ENCODE peak calls at places on chromosomes 11 and 22, in eight cellular contexts. One of them, this sample, is unnamed.
A peak's percentile ranks its signal among the peaks of the same experiment; 100 is the strongest.

GRCh38 chr11:45660717-45661416 is 4.6 kb downstream of the CHST1 start:
- DNase-seq in activated effector memory CD4-positive, alpha-beta T cell treated with anti-CD3 and anti-CD28 coated beads, Interleukin-2, amount 50 U/mL, for 16 hours: no peak
- DNase-seq in fibroblast of the aortic adventitia: no peak
- DNase-seq in stimulated activated CD8-positive, alpha-beta memory T cell treated with anti-CD3 and anti-CD28 coated beads, Interleukin-15, amount 100 ng/mL, for 24 hours: no peak
- DNase-seq in T-cell: no peak
- DNase-seq in fibroblast of mammary gland: no peak
- DNase-seq in EH: no peak
- DNase-seq in activated CD4-positive, CD25-positive, alpha-beta regulatory T cell: no peak
- DNase-seq in this sample: no peak

GRCh38 chr11:10943968-10944367 is 86.1 kb upstream of the ZBED5 start:
- DNase-seq in stimulated activated CD8-positive, alpha-beta memory T cell treated with anti-CD3 and anti-CD28 coated beads, Interleukin-15, amount 100 ng/mL, for 24 hours: no peak
- DNase-seq in activated CD4-positive, CD25-positive, alpha-beta regulatory T cell: no peak
- DNase-seq in fibroblast of mammary gland: peak; percentile 63
- DNase-seq in EH: no peak
- DNase-seq in fibroblast of the aortic adventitia: peak; percentile 70
- DNase-seq in activated effector memory CD4-positive, alpha-beta T cell treated with anti-CD3 and anti-CD28 coated beads, Interleukin-2, amount 50 U/mL, for 16 hours: no peak
- DNase-seq in T-cell: no peak
- DNase-seq in this sample: no peak

GRCh38 chr22:24951942-24952836 is at the start of gene KIAA1671:
- DNase-seq in fibroblast of mammary gland: peak; percentile 42
- DNase-seq in T-cell: peak; percentile 78
- DNase-seq in fibroblast of the aortic adventitia: peak; percentile 50
- DNase-seq in activated CD4-positive, CD25-positive, alpha-beta regulatory T cell: peak; percentile 65
- DNase-seq in EH: peak; percentile 48
- DNase-seq in stimulated activated CD8-positive, alpha-beta memory T cell treated with anti-CD3 and anti-CD28 coated beads, Interleukin-15, amount 100 ng/mL, for 24 hours: peak; percentile 80
- DNase-seq in activated effector memory CD4-positive, alpha-beta T cell treated with anti-CD3 and anti-CD28 coated beads, Interleukin-2, amount 50 U/mL, for 16 hours: peak; percentile 94
- DNase-seq in this sample: peak; percentile 68

GRCh38 chr11:121340010-121340580 is 47.5 kb downstream of the SC5D start:
- DNase-seq in activated effector memory CD4-positive, alpha-beta T cell treated with anti-CD3 and anti-CD28 coated beads, Interleukin-2, amount 50 U/mL, for 16 hours: no peak
- DNase-seq in EH: no peak
- DNase-seq in T-cell: no peak
- DNase-seq in fibroblast of the aortic adventitia: no peak
- DNase-seq in stimulated activated CD8-positive, alpha-beta memory T cell treated with anti-CD3 and anti-CD28 coated beads, Interleukin-15, amount 100 ng/mL, for 24 hours: no peak
- DNase-seq in fibroblast of mammary gland: no peak
- DNase-seq in activated CD4-positive, CD25-positive, alpha-beta regulatory T cell: no peak
- DNase-seq in this sample: no peak

GRCh38 chr11:113305440-113306336 is 8.7 kb upstream of the TTC12 start:
- DNase-seq in EH: peak; percentile 67
- DNase-seq in stimulated activated CD8-positive, alpha-beta memory T cell treated with anti-CD3 and anti-CD28 coated beads, Interleukin-15, amount 100 ng/mL, for 24 hours: peak; percentile 35
- DNase-seq in activated effector memory CD4-positive, alpha-beta T cell treated with anti-CD3 and anti-CD28 coated beads, Interleukin-2, amount 50 U/mL, for 16 hours: peak; percentile 88
- DNase-seq in fibroblast of mammary gland: peak; percentile 64
- DNase-seq in activated CD4-positive, CD25-positive, alpha-beta regulatory T cell: peak; percentile 55
- DNase-seq in T-cell: peak; percentile 63
- DNase-seq in fibroblast of the aortic adventitia: peak; percentile 68
- DNase-seq in this sample: peak; percentile 64

GRCh38 chr11:225734-226453 is 10.2 kb downstream of the SIRT3 start:
- DNase-seq in activated effector memory CD4-positive, alpha-beta T cell treated with anti-CD3 and anti-CD28 coated beads, Interleukin-2, amount 50 U/mL, for 16 hours: peak; percentile 59
- DNase-seq in EH: no peak
- DNase-seq in stimulated activated CD8-positive, alpha-beta memory T cell treated with anti-CD3 and anti-CD28 coated beads, Interleukin-15, amount 100 ng/mL, for 24 hours: no peak
- DNase-seq in T-cell: no peak
- DNase-seq in fibroblast of mammary gland: peak; percentile 73
- DNase-seq in activated CD4-positive, CD25-positive, alpha-beta regulatory T cell: no peak
- DNase-seq in fibroblast of the aortic adventitia: no peak
- DNase-seq in this sample: no peak

GRCh38 chr11:128232588-128232987 is 354.8 kb downstream of the ETS1 start:
- DNase-seq in EH: no peak
- DNase-seq in activated CD4-positive, CD25-positive, alpha-beta regulatory T cell: no peak
- DNase-seq in fibroblast of mammary gland: no peak
- DNase-seq in stimulated activated CD8-positive, alpha-beta memory T cell treated with anti-CD3 and anti-CD28 coated beads, Interleukin-15, amount 100 ng/mL, for 24 hours: no peak
- DNase-seq in T-cell: no peak
- DNase-seq in fibroblast of the aortic adventitia: no peak
- DNase-seq in activated effector memory CD4-positive, alpha-beta T cell treated with anti-CD3 and anti-CD28 coated beads, Interleukin-2, amount 50 U/mL, for 16 hours: peak; percentile 80
- DNase-seq in this sample: no peak

GRCh38 chr11:83004855-83005556 is 66.7 kb downstream of the RAB30 start:
- DNase-seq in fibroblast of mammary gland: no peak
- DNase-seq in stimulated activated CD8-positive, alpha-beta memory T cell treated with anti-CD3 and anti-CD28 coated beads, Interleukin-15, amount 100 ng/mL, for 24 hours: no peak
- DNase-seq in activated effector memory CD4-positive, alpha-beta T cell treated with anti-CD3 and anti-CD28 coated beads, Interleukin-2, amount 50 U/mL, for 16 hours: no peak
- DNase-seq in fibroblast of the aortic adventitia: no peak
- DNase-seq in T-cell: no peak
- DNase-seq in activated CD4-positive, CD25-positive, alpha-beta regulatory T cell: no peak
- DNase-seq in EH: no peak
- DNase-seq in this sample: no peak

GRCh38 chr11:44475114-44475686 is 90.3 kb upstream of the CD82 start:
- DNase-seq in EH: no peak
- DNase-seq in fibroblast of the aortic adventitia: no peak
- DNase-seq in activated effector memory CD4-positive, alpha-beta T cell treated with anti-CD3 and anti-CD28 coated beads, Interleukin-2, amount 50 U/mL, for 16 hours: no peak
- DNase-seq in stimulated activated CD8-positive, alpha-beta memory T cell treated with anti-CD3 and anti-CD28 coated beads, Interleukin-15, amount 100 ng/mL, for 24 hours: no peak
- DNase-seq in activated CD4-positive, CD25-positive, alpha-beta regulatory T cell: no peak
- DNase-seq in fibroblast of mammary gland: no peak
- DNase-seq in T-cell: no peak
- DNase-seq in this sample: no peak

GRCh38 chr22:29328566-29329500 is 13.3 kb upstream of the RASL10A start:
- DNase-seq in fibroblast of the aortic adventitia: no peak
- DNase-seq in EH: no peak
- DNase-seq in stimulated activated CD8-positive, alpha-beta memory T cell treated with anti-CD3 and anti-CD28 coated beads, Interleukin-15, amount 100 ng/mL, for 24 hours: no peak
- DNase-seq in activated effector memory CD4-positive, alpha-beta T cell treated with anti-CD3 and anti-CD28 coated beads, Interleukin-2, amount 50 U/mL, for 16 hours: no peak
- DNase-seq in fibroblast of mammary gland: no peak
- DNase-seq in T-cell: no peak
- DNase-seq in activated CD4-positive, CD25-positive, alpha-beta regulatory T cell: no peak
- DNase-seq in this sample: no peak

GRCh38 chr11:2794947-2795346 is 90.6 kb downstream of the CDKN1C start:
- DNase-seq in fibroblast of mammary gland: no peak
- DNase-seq in stimulated activated CD8-positive, alpha-beta memory T cell treated with anti-CD3 and anti-CD28 coated beads, Interleukin-15, amount 100 ng/mL, for 24 hours: no peak
- DNase-seq in fibroblast of the aortic adventitia: no peak
- DNase-seq in activated effector memory CD4-positive, alpha-beta T cell treated with anti-CD3 and anti-CD28 coated beads, Interleukin-2, amount 50 U/mL, for 16 hours: no peak
- DNase-seq in T-cell: no peak
- DNase-seq in activated CD4-positive, CD25-positive, alpha-beta regulatory T cell: no peak
- DNase-seq in EH: no peak
- DNase-seq in this sample: no peak

GRCh38 chr11:85825590-85825989 is 14.6 kb upstream of the SYTL2 start:
- DNase-seq in activated CD4-positive, CD25-positive, alpha-beta regulatory T cell: no peak
- DNase-seq in EH: peak; percentile 34
- DNase-seq in fibroblast of mammary gland: no peak
- DNase-seq in T-cell: no peak
- DNase-seq in activated effector memory CD4-positive, alpha-beta T cell treated with anti-CD3 and anti-CD28 coated beads, Interleukin-2, amount 50 U/mL, for 16 hours: no peak
- DNase-seq in stimulated activated CD8-positive, alpha-beta memory T cell treated with anti-CD3 and anti-CD28 coated beads, Interleukin-15, amount 100 ng/mL, for 24 hours: no peak
- DNase-seq in fibroblast of the aortic adventitia: peak; percentile 38
- DNase-seq in this sample: no peak

GRCh38 chr22:28978158-28978557 is 83.5 kb downstream of the C22orf31 start:
- DNase-seq in fibroblast of the aortic adventitia: peak; percentile 28
- DNase-seq in stimulated activated CD8-positive, alpha-beta memory T cell treated with anti-CD3 and anti-CD28 coated beads, Interleukin-15, amount 100 ng/mL, for 24 hours: no peak
- DNase-seq in EH: peak; percentile 37
- DNase-seq in activated CD4-positive, CD25-positive, alpha-beta regulatory T cell: no peak
- DNase-seq in fibroblast of mammary gland: peak; percentile 69
- DNase-seq in activated effector memory CD4-positive, alpha-beta T cell treated with anti-CD3 and anti-CD28 coated beads, Interleukin-2, amount 50 U/mL, for 16 hours: no peak
- DNase-seq in T-cell: no peak
- DNase-seq in this sample: no peak

GRCh38 chr22:43200031-43200430 is 13.1 kb upstream of the TTLL12 start:
- DNase-seq in activated CD4-positive, CD25-positive, alpha-beta regulatory T cell: no peak
- DNase-seq in stimulated activated CD8-positive, alpha-beta memory T cell treated with anti-CD3 and anti-CD28 coated beads, Interleukin-15, amount 100 ng/mL, for 24 hours: no peak
- DNase-seq in T-cell: no peak
- DNase-seq in fibroblast of the aortic adventitia: no peak
- DNase-seq in EH: no peak
- DNase-seq in fibroblast of mammary gland: no peak
- DNase-seq in activated effector memory CD4-positive, alpha-beta T cell treated with anti-CD3 and anti-CD28 coated beads, Interleukin-2, amount 50 U/mL, for 16 hours: no peak
- DNase-seq in this sample: no peak

GRCh38 chr11:80529722-80530121 is 1088.9 kb upstream of the TENM4 start:
- DNase-seq in EH: no peak
- DNase-seq in fibroblast of mammary gland: no peak
- DNase-seq in T-cell: no peak
- DNase-seq in stimulated activated CD8-positive, alpha-beta memory T cell treated with anti-CD3 and anti-CD28 coated beads, Interleukin-15, amount 100 ng/mL, for 24 hours: no peak
- DNase-seq in activated CD4-positive, CD25-positive, alpha-beta regulatory T cell: no peak
- DNase-seq in fibroblast of the aortic adventitia: no peak
- DNase-seq in activated effector memory CD4-positive, alpha-beta T cell treated with anti-CD3 and anti-CD28 coated beads, Interleukin-2, amount 50 U/mL, for 16 hours: no peak
- DNase-seq in this sample: no peak

GRCh38 chr11:94028436-94028835 is 7.3 kb downstream of the HEPHL1 start:
- DNase-seq in activated CD4-positive, CD25-positive, alpha-beta regulatory T cell: no peak
- DNase-seq in activated effector memory CD4-positive, alpha-beta T cell treated with anti-CD3 and anti-CD28 coated beads, Interleukin-2, amount 50 U/mL, for 16 hours: no peak
- DNase-seq in fibroblast of the aortic adventitia: peak; percentile 91
- DNase-seq in T-cell: no peak
- DNase-seq in stimulated activated CD8-positive, alpha-beta memory T cell treated with anti-CD3 and anti-CD28 coated beads, Interleukin-15, amount 100 ng/mL, for 24 hours: no peak
- DNase-seq in EH: peak; percentile 64
- DNase-seq in fibroblast of mammary gland: peak; percentile 47
- DNase-seq in this sample: no peak

GRCh38 chr11:86219291-86220193 is 25.0 kb upstream of the EED start:
- DNase-seq in EH: no peak
- DNase-seq in fibroblast of mammary gland: no peak
- DNase-seq in T-cell: no peak
- DNase-seq in activated CD4-positive, CD25-positive, alpha-beta regulatory T cell: no peak
- DNase-seq in activated effector memory CD4-positive, alpha-beta T cell treated with anti-CD3 and anti-CD28 coated beads, Interleukin-2, amount 50 U/mL, for 16 hours: no peak
- DNase-seq in fibroblast of the aortic adventitia: no peak
- DNase-seq in stimulated activated CD8-positive, alpha-beta memory T cell treated with anti-CD3 and anti-CD28 coated beads, Interleukin-15, amount 100 ng/mL, for 24 hours: no peak
- DNase-seq in this sample: no peak

GRCh38 chr11:67002921-67003411 is 20.0 kb upstream of the SYT12 start:
- DNase-seq in activated effector memory CD4-positive, alpha-beta T cell treated with anti-CD3 and anti-CD28 coated beads, Interleukin-2, amount 50 U/mL, for 16 hours: no peak
- DNase-seq in fibroblast of the aortic adventitia: no peak
- DNase-seq in EH: no peak
- DNase-seq in T-cell: no peak
- DNase-seq in fibroblast of mammary gland: no peak
- DNase-seq in activated CD4-positive, CD25-positive, alpha-beta regulatory T cell: no peak
- DNase-seq in stimulated activated CD8-positive, alpha-beta memory T cell treated with anti-CD3 and anti-CD28 coated beads, Interleukin-15, amount 100 ng/mL, for 24 hours: no peak
- DNase-seq in this sample: no peak

GRCh38 chr11:93024376-93024775 is 54.9 kb downstream of the MTNR1B start:
- DNase-seq in EH: peak; percentile 64
- DNase-seq in fibroblast of the aortic adventitia: peak; percentile 48
- DNase-seq in activated CD4-positive, CD25-positive, alpha-beta regulatory T cell: no peak
- DNase-seq in T-cell: no peak
- DNase-seq in fibroblast of mammary gland: peak; percentile 45
- DNase-seq in activated effector memory CD4-positive, alpha-beta T cell treated with anti-CD3 and anti-CD28 coated beads, Interleukin-2, amount 50 U/mL, for 16 hours: no peak
- DNase-seq in stimulated activated CD8-positive, alpha-beta memory T cell treated with anti-CD3 and anti-CD28 coated beads, Interleukin-15, amount 100 ng/mL, for 24 hours: no peak
- DNase-seq in this sample: no peak

GRCh38 chr11:12056112-12056511 is 47.7 kb upstream of the DKK3 start:
- DNase-seq in activated effector memory CD4-positive, alpha-beta T cell treated with anti-CD3 and anti-CD28 coated beads, Interleukin-2, amount 50 U/mL, for 16 hours: no peak
- DNase-seq in stimulated activated CD8-positive, alpha-beta memory T cell treated with anti-CD3 and anti-CD28 coated beads, Interleukin-15, amount 100 ng/mL, for 24 hours: no peak
- DNase-seq in EH: no peak
- DNase-seq in fibroblast of mammary gland: no peak
- DNase-seq in fibroblast of the aortic adventitia: no peak
- DNase-seq in T-cell: no peak
- DNase-seq in activated CD4-positive, CD25-positive, alpha-beta regulatory T cell: no peak
- DNase-seq in this sample: no peak

GRCh38 chr11:29438815-29439214 is 578.0 kb downstream of the KCNA4 start:
- DNase-seq in fibroblast of the aortic adventitia: no peak
- DNase-seq in fibroblast of mammary gland: no peak
- DNase-seq in activated effector memory CD4-positive, alpha-beta T cell treated with anti-CD3 and anti-CD28 coated beads, Interleukin-2, amount 50 U/mL, for 16 hours: no peak
- DNase-seq in T-cell: no peak
- DNase-seq in EH: no peak
- DNase-seq in stimulated activated CD8-positive, alpha-beta memory T cell treated with anti-CD3 and anti-CD28 coated beads, Interleukin-15, amount 100 ng/mL, for 24 hours: no peak
- DNase-seq in activated CD4-positive, CD25-positive, alpha-beta regulatory T cell: no peak
- DNase-seq in this sample: no peak

GRCh38 chr11:75240381-75241035 is at the start of gene TPBGL:
- DNase-seq in T-cell: no peak
- DNase-seq in activated effector memory CD4-positive, alpha-beta T cell treated with anti-CD3 and anti-CD28 coated beads, Interleukin-2, amount 50 U/mL, for 16 hours: peak; percentile 71
- DNase-seq in EH: peak; percentile 16
- DNase-seq in stimulated activated CD8-positive, alpha-beta memory T cell treated with anti-CD3 and anti-CD28 coated beads, Interleukin-15, amount 100 ng/mL, for 24 hours: no peak
- DNase-seq in activated CD4-positive, CD25-positive, alpha-beta regulatory T cell: no peak
- DNase-seq in fibroblast of the aortic adventitia: no peak
- DNase-seq in fibroblast of mammary gland: no peak
- DNase-seq in this sample: peak; percentile 27

GRCh38 chr22:41742918-41743317 is 43.6 kb downstream of the MEI1 start:
- DNase-seq in activated CD4-positive, CD25-positive, alpha-beta regulatory T cell: no peak
- DNase-seq in EH: no peak
- DNase-seq in activated effector memory CD4-positive, alpha-beta T cell treated with anti-CD3 and anti-CD28 coated beads, Interleukin-2, amount 50 U/mL, for 16 hours: no peak
- DNase-seq in fibroblast of mammary gland: no peak
- DNase-seq in fibroblast of the aortic adventitia: no peak
- DNase-seq in T-cell: no peak
- DNase-seq in stimulated activated CD8-positive, alpha-beta memory T cell treated with anti-CD3 and anti-CD28 coated beads, Interleukin-15, amount 100 ng/mL, for 24 hours: no peak
- DNase-seq in this sample: no peak

GRCh38 chr11:72439455-72439854 is 5.1 kb upstream of the CLPB start:
- DNase-seq in stimulated activated CD8-positive, alpha-beta memory T cell treated with anti-CD3 and anti-CD28 coated beads, Interleukin-15, amount 100 ng/mL, for 24 hours: no peak
- DNase-seq in fibroblast of mammary gland: peak; percentile 86
- DNase-seq in T-cell: no peak
- DNase-seq in activated effector memory CD4-positive, alpha-beta T cell treated with anti-CD3 and anti-CD28 coated beads, Interleukin-2, amount 50 U/mL, for 16 hours: no peak
- DNase-seq in activated CD4-positive, CD25-positive, alpha-beta regulatory T cell: no peak
- DNase-seq in fibroblast of the aortic adventitia: peak; percentile 79
- DNase-seq in EH: peak; percentile 52
- DNase-seq in this sample: no peak

GRCh38 chr11:2700415-2701211 is 819 bp upstream of the KCNQ1OT1 start:
- DNase-seq in activated CD4-positive, CD25-positive, alpha-beta regulatory T cell: no peak
- DNase-seq in EH: peak; percentile 60
- DNase-seq in activated effector memory CD4-positive, alpha-beta T cell treated with anti-CD3 and anti-CD28 coated beads, Interleukin-2, amount 50 U/mL, for 16 hours: peak; percentile 75
- DNase-seq in fibroblast of mammary gland: peak; percentile 13
- DNase-seq in fibroblast of the aortic adventitia: peak; percentile 12
- DNase-seq in T-cell: no peak
- DNase-seq in stimulated activated CD8-positive, alpha-beta memory T cell treated with anti-CD3 and anti-CD28 coated beads, Interleukin-15, amount 100 ng/mL, for 24 hours: no peak
- DNase-seq in this sample: peak; percentile 30

GRCh38 chr11:70467196-70468085 is 69.1 kb downstream of the CTTN start:
- DNase-seq in fibroblast of the aortic adventitia: peak; percentile 60
- DNase-seq in activated CD4-positive, CD25-positive, alpha-beta regulatory T cell: no peak
- DNase-seq in fibroblast of mammary gland: peak; percentile 54
- DNase-seq in stimulated activated CD8-positive, alpha-beta memory T cell treated with anti-CD3 and anti-CD28 coated beads, Interleukin-15, amount 100 ng/mL, for 24 hours: peak; percentile 10
- DNase-seq in activated effector memory CD4-positive, alpha-beta T cell treated with anti-CD3 and anti-CD28 coated beads, Interleukin-2, amount 50 U/mL, for 16 hours: no peak
- DNase-seq in EH: peak; percentile 50
- DNase-seq in T-cell: peak; percentile 7
- DNase-seq in this sample: peak; percentile 35

GRCh38 chr11:76030973-76031590 is 175.2 kb downstream of the WNT11 start:
- DNase-seq in activated effector memory CD4-positive, alpha-beta T cell treated with anti-CD3 and anti-CD28 coated beads, Interleukin-2, amount 50 U/mL, for 16 hours: no peak
- DNase-seq in fibroblast of the aortic adventitia: peak; percentile 68
- DNase-seq in stimulated activated CD8-positive, alpha-beta memory T cell treated with anti-CD3 and anti-CD28 coated beads, Interleukin-15, amount 100 ng/mL, for 24 hours: no peak
- DNase-seq in EH: peak; percentile 20
- DNase-seq in activated CD4-positive, CD25-positive, alpha-beta regulatory T cell: no peak
- DNase-seq in fibroblast of mammary gland: peak; percentile 70
- DNase-seq in T-cell: no peak
- DNase-seq in this sample: no peak

GRCh38 chr11:73386026-73386425 is 9.8 kb downstream of the RELT start:
- DNase-seq in fibroblast of the aortic adventitia: no peak
- DNase-seq in T-cell: no peak
- DNase-seq in activated effector memory CD4-positive, alpha-beta T cell treated with anti-CD3 and anti-CD28 coated beads, Interleukin-2, amount 50 U/mL, for 16 hours: no peak
- DNase-seq in EH: no peak
- DNase-seq in activated CD4-positive, CD25-positive, alpha-beta regulatory T cell: no peak
- DNase-seq in fibroblast of mammary gland: no peak
- DNase-seq in stimulated activated CD8-positive, alpha-beta memory T cell treated with anti-CD3 and anti-CD28 coated beads, Interleukin-15, amount 100 ng/mL, for 24 hours: no peak
- DNase-seq in this sample: no peak

GRCh38 chr11:1738380-1738779 is 12.0 kb downstream of the IFITM10 start:
- DNase-seq in EH: no peak
- DNase-seq in fibroblast of the aortic adventitia: no peak
- DNase-seq in T-cell: no peak
- DNase-seq in fibroblast of mammary gland: no peak
- DNase-seq in activated effector memory CD4-positive, alpha-beta T cell treated with anti-CD3 and anti-CD28 coated beads, Interleukin-2, amount 50 U/mL, for 16 hours: peak; percentile 36
- DNase-seq in stimulated activated CD8-positive, alpha-beta memory T cell treated with anti-CD3 and anti-CD28 coated beads, Interleukin-15, amount 100 ng/mL, for 24 hours: no peak
- DNase-seq in activated CD4-positive, CD25-positive, alpha-beta regulatory T cell: no peak
- DNase-seq in this sample: no peak